ENCODE peak calls at places on chromosomes 3 and 15, in six cellular contexts. I, Q, R, Y, V and B are unnamed samples. For H3K9me3, the result is how much of the 10 kb centered on the place peaks cover.

GRCh38 chr3:98662699-98663098 is 69.3 kb upstream of the CPOX start:
- DNase-seq in I (no peak), Q (no peak), R (no peak), Y (no peak), V (no peak), B (no peak)

GRCh38 chr3:54511766-54512365 is 389.5 kb downstream of the CACNA2D3 start:
- DNase-seq in I (no peak), Q (no peak), R (no peak), Y (no peak), V (no peak), B (no peak)

GRCh38 chr3:151432624-151433372 is 28.1 kb downstream of the IGSF10 start:
- DNase-seq in I (no peak), Q (no peak), R (no peak), Y (no peak), V (no peak), B (no peak)

GRCh38 chr3:197749601-197750395 is at the start of gene FYTTD1:
- DNase-seq in I (peak), Q (peak), R (peak), Y (peak), V (peak), B (no peak)

GRCh38 chr3:183533410-183534132 is 21.9 kb downstream of the KLHL6 start:
- DNase-seq in I (no peak), Q (no peak), R (no peak), Y (no peak), V (no peak), B (no peak)

GRCh38 chr3:43389388-43390254 is 103.3 kb downstream of the SNRK start:
- DNase-seq in I (peak), Q (peak), R (no peak), Y (no peak), V (no peak), B (no peak)

GRCh38 chr3:69143605-69144004 is 21.2 kb upstream of the LMOD3 start:
- DNase-seq in I (no peak), Q (no peak), R (no peak), Y (peak), V (no peak), B (no peak)

GRCh38 chr15:88690331-88690730 is 51.5 kb downstream of the ISG20 start:
- DNase-seq in I (no peak), Q (no peak), R (no peak), Y (no peak), V (no peak), B (no peak)

GRCh38 chr3:23553353-23553752 is 252.4 kb upstream of the UBE2E1 start:
- DNase-seq in I (no peak), Q (peak), R (no peak), Y (no peak), V (no peak), B (no peak)

GRCh38 chr15:42495361-42496212 is at the start of gene SNAP23:
- DNase-seq in I (peak), Q (peak), R (peak), Y (peak), V (peak), B (peak)

GRCh38 chr3:78130741-78131290 is 1090.9 kb downstream of the ROBO2 start:
- DNase-seq in I (no peak), Q (no peak), R (no peak), Y (no peak), V (no peak), B (no peak)

GRCh38 chr3:32440481-32441350 is 49.1 kb downstream of the CMTM7 start:
- DNase-seq in I (no peak), Q (peak), R (no peak), Y (peak), V (no peak), B (no peak)

GRCh38 chr15:69475769-69476358 is 23.2 kb downstream of the RPLP1 start:
- DNase-seq in I (peak), Q (peak), R (peak), Y (peak), V (peak), B (peak)

GRCh38 chr15:86558678-86559077 is 479.0 kb downstream of the AGBL1 start:
- DNase-seq in I (no peak), Q (no peak), R (no peak), Y (no peak), V (no peak), B (no peak)
- H3K9me3 ChIP-seq in I (under half), Q (under half), R (under half), Y (under half), V (under half), B (under half)

GRCh38 chr3:71778353-71778752 is 6.6 kb downstream of the PROK2 start:
- DNase-seq in I (no peak), Q (no peak), R (no peak), Y (no peak), V (no peak), B (no peak)
- H3K4me3 ChIP-seq in I (no peak), Q (no peak), R (no peak), Y (no peak), V (no peak), B (no peak)

GRCh38 chr3:104908761-104909160 is 457.9 kb upstream of the ALCAM start:
- DNase-seq in I (no peak), Q (no peak), R (no peak), Y (peak), V (no peak), B (no peak)

GRCh38 chr3:104911376-104911775 is 455.3 kb upstream of the ALCAM start:
- DNase-seq in I (no peak), Q (no peak), R (no peak), Y (peak), V (no peak), B (no peak)

GRCh38 chr3:104907507-104907906 is 459.2 kb upstream of the ALCAM start:
- DNase-seq in I (no peak), Q (no peak), R (no peak), Y (peak), V (no peak), B (no peak)

GRCh38 chr3:104909721-104910120 is 457.0 kb upstream of the ALCAM start:
- DNase-seq in I (no peak), Q (no peak), R (no peak), Y (peak), V (no peak), B (no peak)

GRCh38 chr3:104909188-104909587 is 457.5 kb upstream of the ALCAM start:
- DNase-seq in I (no peak), Q (no peak), R (no peak), Y (peak), V (no peak), B (no peak)
- H3K27ac ChIP-seq in I (no peak), Q (no peak), R (no peak), Y (peak), V (no peak), B (no peak)

DNA sequence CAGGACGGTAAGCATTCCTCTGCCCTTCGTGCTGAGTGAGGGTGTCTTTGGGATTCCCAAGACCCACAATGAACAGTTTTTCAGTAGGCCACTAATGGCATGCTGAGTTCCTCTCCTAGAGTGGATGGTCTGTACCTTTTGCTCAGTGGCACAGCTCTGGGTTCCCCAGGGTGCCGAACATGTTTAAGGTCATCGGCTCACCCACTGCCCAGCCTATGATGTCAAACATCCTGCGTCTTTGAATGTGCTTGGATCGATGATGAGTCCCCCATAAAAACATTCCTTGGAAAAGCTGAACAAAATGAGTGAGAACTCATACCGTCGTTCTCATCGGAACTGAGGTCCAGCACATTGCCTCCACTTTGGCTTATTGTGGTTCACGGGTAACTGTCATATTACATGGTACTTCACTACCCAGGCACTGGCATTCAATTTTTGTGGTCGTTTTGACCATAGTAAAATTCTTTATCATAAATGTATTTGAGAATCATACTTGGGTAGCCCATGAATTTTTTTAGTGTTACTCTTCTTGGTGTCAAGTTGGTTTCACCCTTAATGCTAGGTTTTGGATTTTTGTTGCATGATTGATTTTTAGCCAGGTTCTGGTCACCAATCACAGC is 118.2 kb downstream of the SNRPN start:
- DNase-seq in I (no peak), Q (no peak), R (no peak), Y (no peak), V (no peak), B (no peak)
- H3K9me3 ChIP-seq in I (half or more), Q (under half), R (under half), Y (under half), V (half or more), B (under half)

GRCh38 chr15:67065531-67066005 is at the start of gene SMAD3:
- DNase-seq in I (peak), Q (peak), R (peak), Y (peak), V (peak), B (no peak)
- H3K4me3 ChIP-seq in I (peak), Q (peak), R (peak), Y (peak), V (peak), B (peak)